ENCODE peak calls at places on chromosome 21, in four cellular contexts. A is HEK293T, N is substantia nigra, C is HFFc6. M is an unnamed sample.

GRCh38 chr21:28496517-28496916 is 496.2 kb downstream of the LTN1 start:
- DNase-seq in A (no peak), N (no peak), C (no peak), M (no peak)

GRCh38 chr21:42641311-42642218 is 11.9 kb upstream of the PDE9A start:
- DNase-seq in A (no peak), N (peak), C (no peak), M (no peak)

GRCh38 chr21:39004776-39005605 is 178.3 kb downstream of the PSMG1 start:
- DNase-seq in A (no peak), N (peak), C (no peak), M (peak)

GRCh38 chr21:33684923-33685560 is 42.7 kb downstream of the ITSN1 start:
- DNase-seq in A (no peak), N (no peak), C (no peak), M (no peak)

GRCh38 chr21:42187976-42188653 is 30.8 kb upstream of the ABCG1 start:
- DNase-seq in A (no peak), N (no peak), C (no peak), M (peak)

GRCh38 chr21:34921151-34921550 is 128.0 kb downstream of the RUNX1 start:
- DNase-seq in A (no peak), N (no peak), C (no peak), M (no peak)

GRCh38 chr21:35575280-35575915 is 484.9 kb downstream of the SETD4 start:
- DNase-seq in A (no peak), N (no peak), C (peak), M (peak)

GRCh38 chr21:41631564-41632461 is 123.9 kb upstream of the TMPRSS2 start:
- DNase-seq in A (no peak), N (no peak), C (no peak), M (peak)

GRCh38 chr21:27429612-27430361 is 462.9 kb upstream of the ADAMTS5 start:
- DNase-seq in A (no peak), N (no peak), C (peak), M (peak)

GRCh38 chr21:25850126-25850831 is 115.5 kb downstream of the GABPA start:
- DNase-seq in A (no peak), N (no peak), C (no peak), M (no peak)